ENCODE peak calls at places on chromosomes 6 and 20, in ten cellular contexts. P is brain microvascular endothelial cell, D is foreskin fibroblast, B is RWPE1, Z is cardiac fibroblast, V is fibroblast of pulmonary artery, E is astrocyte of the spinal cord, F is HFFc6, U is endothelial cell, Q is neural progenitor cell. R is an unnamed sample.

GRCh38 chr20:63091901-63092659 is 85.3 kb upstream of the BHLHE23 start:
- DNase-seq in B (no peak), P (no peak), Z (no peak), E (no peak), F (no peak), U (no peak), V (no peak), D (no peak), Q (no peak), R (no peak)

GRCh38 chr6:96124778-96125177 is 109.0 kb downstream of the FUT9 start:
- DNase-seq in P (no peak), F (no peak), V (no peak), Z (no peak), E (peak), Q (no peak), U (no peak), B (no peak), D (no peak), R (no peak)

GRCh38 chr6:107811591-107812218 is 12.4 kb downstream of the SCML4 start:
- DNase-seq in Q (no peak), D (no peak), P (peak), E (no peak), F (peak), B (peak), U (no peak), Z (peak), V (peak), R (peak)

GRCh38 chr6:24522090-24522820 is 27.5 kb downstream of the ALDH5A1 start:
- DNase-seq in U (no peak), Q (no peak), F (no peak), V (peak), Z (peak), B (no peak), D (no peak), P (no peak), E (no peak), R (no peak)

GRCh38 chr6:77341058-77341986 is 122.0 kb downstream of the HTR1B start:
- DNase-seq in Z (peak), B (peak), U (no peak), V (peak), D (no peak), P (no peak), F (no peak), E (no peak), Q (no peak), R (no peak)

GRCh38 chr20:10111144-10111771 is 76.5 kb downstream of the ANKEF1 start:
- DNase-seq in Z (no peak), F (no peak), P (no peak), D (no peak), Q (no peak), U (no peak), B (no peak), V (no peak), E (no peak), R (no peak)

GRCh38 chr20:61419501-61419900 is 167.4 kb downstream of the CDH4 start:
- DNase-seq in Z (no peak), V (no peak), Q (no peak), F (no peak), E (no peak), U (no peak), D (no peak), B (no peak), P (no peak), R (no peak)

GRCh38 chr6:41530476-41530875 is 15.7 kb upstream of the FOXP4 start:
- DNase-seq in E (no peak), D (no peak), V (no peak), U (no peak), Q (no peak), B (no peak), F (no peak), P (no peak), Z (no peak), R (no peak)

GRCh38 chr6:125363360-125364121 is 61.8 kb upstream of the HDDC2 start:
- DNase-seq in V (peak), Q (peak), E (peak), P (peak), D (no peak), U (peak), F (no peak), Z (peak), B (peak), R (peak)

GRCh38 chr6:11493979-11494378 is 43.6 kb upstream of the TMEM170B start:
- DNase-seq in P (no peak), V (no peak), B (no peak), Z (no peak), F (no peak), D (no peak), E (peak), Q (no peak), U (no peak), R (no peak)

GRCh38 chr6:156658596-156659316 is 118.4 kb upstream of the ARID1B start:
- DNase-seq in Q (peak), P (no peak), D (no peak), E (no peak), B (no peak), Z (peak), U (no peak), F (no peak), V (peak), R (no peak)

GRCh38 chr6:8110725-8111124 is 8.4 kb upstream of the EEF1E1 start:
- DNase-seq in P (no peak), B (no peak), Z (no peak), D (no peak), U (no peak), E (no peak), Q (no peak), V (no peak), F (no peak), R (no peak)

GRCh38 chr20:41374568-41374920 is 7.9 kb upstream of the EMILIN3 start:
- DNase-seq in V (no peak), P (no peak), Q (no peak), F (no peak), B (no peak), U (no peak), E (no peak), Z (no peak), D (no peak), R (no peak)

GRCh38 chr20:41376349-41376748 is 9.7 kb upstream of the EMILIN3 start:
- DNase-seq in V (no peak), Q (no peak), E (no peak), D (no peak), P (no peak), F (no peak), Z (no peak), B (no peak), U (no peak), R (no peak)

GRCh38 chr20:41373384-41373783 is 6.8 kb upstream of the EMILIN3 start:
- DNase-seq in Q (no peak), B (no peak), V (no peak), Z (no peak), P (no peak), D (no peak), E (no peak), U (no peak), F (no peak), R (no peak)

GRCh38 chr20:41375846-41376245 is 9.2 kb upstream of the EMILIN3 start:
- DNase-seq in U (no peak), E (no peak), Q (no peak), D (no peak), V (no peak), B (no peak), P (no peak), F (no peak), Z (no peak), R (no peak)

DNA sequence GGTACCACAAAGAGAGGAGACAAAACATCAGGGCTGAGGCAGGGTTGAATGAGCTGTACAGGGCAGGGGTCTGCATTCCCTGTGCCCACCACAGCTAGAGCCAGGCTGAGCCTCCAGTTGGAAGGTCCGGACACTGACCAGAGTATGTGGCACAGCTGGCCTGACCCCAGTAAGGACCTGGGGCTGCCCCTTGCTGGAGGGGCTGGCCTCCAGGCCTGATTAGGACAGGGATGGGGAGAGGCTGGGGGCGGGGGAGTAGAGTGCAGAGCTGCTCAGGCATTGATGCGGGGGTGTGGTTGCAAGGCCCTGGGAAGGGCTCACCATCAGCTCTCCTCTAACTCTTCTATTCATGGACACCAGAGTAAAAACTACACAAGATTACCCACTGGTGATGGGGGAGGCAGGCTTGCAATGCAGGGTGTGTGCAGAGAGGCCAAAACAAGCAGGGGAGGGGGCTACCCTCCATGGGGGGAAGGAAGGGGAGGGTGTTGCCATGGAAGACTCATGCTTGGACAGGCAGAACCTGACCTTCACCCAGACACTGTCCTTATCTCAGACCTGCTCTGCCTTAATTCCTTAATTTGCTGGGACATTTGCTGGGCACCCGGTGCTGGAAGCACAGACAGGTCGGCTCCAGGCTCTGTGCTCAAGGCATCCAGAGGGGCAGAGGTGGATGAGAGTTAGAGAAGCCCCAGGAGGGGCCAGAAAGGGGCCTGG is 7.4 kb upstream of the EMILIN3 start:
- DNase-seq in P (no peak), Q (no peak), B (no peak), V (no peak), E (no peak), F (no peak), Z (no peak), U (no peak), D (no peak), R (no peak)
- TF ChIP-seq CTCF in P (no peak), Q (no peak), B (no peak), V (no peak), E (no peak), F (no peak), Z (no peak), U (no peak), D (no peak), R (no peak)

DNA sequence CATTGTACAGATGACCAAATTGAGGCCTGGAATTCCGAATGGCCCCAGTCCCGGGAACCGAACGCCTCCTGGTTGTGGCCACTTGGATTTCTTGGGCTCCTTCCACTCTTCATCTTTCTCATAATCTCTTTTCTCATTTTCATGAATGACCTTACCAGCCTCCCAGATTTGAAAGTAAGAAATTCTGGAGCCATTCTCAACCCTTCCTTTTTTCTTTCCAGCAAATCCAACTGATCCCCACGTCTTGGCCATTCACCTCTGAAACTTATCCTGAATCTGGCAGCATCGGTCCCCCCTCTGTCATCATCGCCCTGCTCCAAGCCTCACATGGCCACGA is 5.9 kb upstream of the SLC12A5 start:
- DNase-seq in P (no peak), D (no peak), B (no peak), Q (no peak), V (no peak), Z (no peak), F (no peak), U (no peak), E (no peak), R (no peak)
- TF ChIP-seq CTCF in P (no peak), D (no peak), B (peak), Q (no peak), V (no peak), Z (no peak), F (peak), U (no peak), E (no peak), R (peak)

DNA sequence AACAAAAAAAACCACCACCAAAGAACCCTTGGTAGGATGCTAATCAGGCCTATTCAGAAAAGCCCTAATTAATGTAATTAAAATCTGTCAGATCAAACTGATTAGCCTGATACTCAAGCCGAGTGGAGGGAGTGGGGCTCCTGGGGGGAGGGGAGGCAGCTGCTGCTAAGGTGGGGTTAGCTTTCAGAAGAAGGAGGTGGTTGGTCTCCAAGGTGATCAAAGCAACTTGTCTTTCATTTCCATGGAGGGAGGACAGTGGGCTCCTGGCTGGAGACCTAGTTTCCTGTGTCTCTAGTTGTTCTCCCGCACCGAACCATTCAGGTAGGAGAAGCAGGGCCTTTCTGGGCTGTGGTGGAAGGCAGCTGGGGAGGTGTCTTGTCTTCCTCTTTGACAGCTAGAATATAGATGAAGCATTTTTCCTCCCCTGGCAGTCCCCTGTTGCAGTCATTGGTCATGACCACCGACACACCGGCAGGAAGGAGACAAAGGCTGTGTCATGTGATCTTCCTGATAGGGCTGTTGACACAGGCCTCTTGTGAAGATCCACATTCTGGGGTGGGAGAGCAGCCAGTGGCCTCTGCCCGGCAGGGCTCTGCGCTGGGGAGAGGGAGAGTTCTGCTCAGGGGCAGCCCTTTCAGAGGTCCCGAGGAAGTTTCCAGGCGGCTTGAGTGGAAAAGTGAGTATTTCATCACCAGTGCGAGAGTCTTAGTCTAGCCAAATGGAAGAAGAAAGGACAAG is 39.9 kb upstream of the PRDM1 start:
- DNase-seq in D (no peak), U (no peak), B (no peak), E (no peak), Q (no peak), V (no peak), P (no peak), F (no peak), Z (no peak), R (no peak)
- TF ChIP-seq CTCF in D (no peak), U (no peak), B (no peak), E (no peak), Q (no peak), V (no peak), P (no peak), F (no peak), Z (no peak), R (no peak)

DNA sequence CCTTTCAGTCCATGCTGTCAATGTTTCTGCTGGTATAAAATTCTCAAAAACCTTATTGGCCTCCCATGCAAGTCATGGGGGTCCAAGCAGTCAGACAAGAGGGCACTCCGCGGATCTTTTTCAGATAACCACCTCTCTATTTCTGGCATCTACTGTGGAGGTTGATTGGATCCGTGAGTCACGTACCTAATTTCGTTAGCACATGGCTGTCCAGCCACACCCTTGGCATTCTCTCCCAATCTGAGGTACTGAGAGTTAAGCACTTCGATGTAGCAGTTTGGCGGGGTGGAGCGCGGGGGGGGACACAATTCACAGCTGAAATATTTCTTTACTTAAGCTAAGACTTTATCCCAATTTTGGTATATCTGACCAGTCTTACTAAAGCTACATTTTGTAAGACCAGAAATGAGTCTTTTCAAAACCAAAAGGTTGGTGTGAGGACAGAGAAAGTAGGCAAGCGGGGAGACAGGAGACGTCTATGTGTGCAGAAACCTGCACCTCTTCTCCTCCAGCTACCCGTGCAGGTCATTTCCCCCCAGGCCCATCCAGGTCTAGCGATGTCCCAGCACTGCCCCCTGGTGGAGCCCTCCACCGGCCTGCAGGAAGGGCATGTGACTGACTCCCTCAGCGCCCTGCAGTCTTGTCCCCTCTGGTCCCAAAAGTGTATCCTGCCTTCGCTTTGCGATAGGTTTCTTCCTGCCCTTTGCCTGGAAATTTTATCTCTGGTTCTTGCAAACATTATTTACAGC is 113.1 kb downstream of the ADAT2 start:
- DNase-seq in U (peak), D (no peak), B (no peak), Q (peak), F (no peak), P (no peak), Z (peak), E (no peak), V (peak), R (peak)
- TF ChIP-seq CTCF in U (peak), D (peak), B (no peak), Q (peak), F (peak), P (peak), Z (peak), E (peak), V (peak), R (peak)

GRCh38 chr20:49908258-49908565 is 7.1 kb downstream of the SPATA2 start:
- DNase-seq in P (no peak), Q (no peak), F (no peak), Z (no peak), D (no peak), B (no peak), E (no peak), U (no peak), V (no peak), R (no peak)
- TF ChIP-seq CTCF in P (no peak), Q (no peak), F (no peak), Z (no peak), D (no peak), B (no peak), E (no peak), U (no peak), V (no peak), R (no peak)